ENCODE peak calls at places on chromosomes 13 and 19, in five cellular contexts. S is CD8-positive, alpha-beta T cell; U is lower lobe of right lung; O is aorta; Y is brain microvascular endothelial cell. M is an unnamed sample. For H3K27me3 and H3K36me3, the result is how much of the 10 kb centered on the place peaks cover.

GRCh38 chr19:45973564-45974338 is at the start of gene NOVA2:
- DNase-seq in S (peak), U (peak), O (peak), Y (peak), M (peak)

GRCh38 chr19:38033658-38034150 is 126.7 kb downstream of the SIPA1L3 start:
- DNase-seq in S (no peak), U (no peak), O (no peak), Y (no peak), M (no peak)

GRCh38 chr13:21980049-21980448 is 309.2 kb downstream of the FGF9 start:
- DNase-seq in S (no peak), U (no peak), O (no peak), Y (no peak), M (no peak)

GRCh38 chr19:1133471-1133929 is 29.7 kb downstream of the GPX4 start:
- DNase-seq in S (peak), U (peak), O (no peak), Y (no peak), M (peak)

GRCh38 chr13:19864018-19864338 is 529 bp upstream of the ZMYM5 start:
- DNase-seq in S (peak), U (peak), O (peak), Y (peak), M (peak)

GRCh38 chr13:30113531-30113930 is 193.8 kb downstream of the KATNAL1 start:
- DNase-seq in S (no peak), U (no peak), O (no peak), Y (no peak), M (no peak)

GRCh38 chr13:36395280-36395679 is 37.0 kb upstream of the CCNA1 start:
- DNase-seq in S (no peak), U (no peak), O (no peak), Y (no peak), M (no peak)

GRCh38 chr13:100394005-100394695 is 194.4 kb downstream of the GGACT start:
- DNase-seq in S (no peak), U (no peak), O (no peak), Y (peak), M (peak)

GRCh38 chr19:54299126-54299498 is 13.9 kb downstream of the LILRA5 start:
- DNase-seq in S (no peak), U (no peak), O (no peak), Y (no peak), M (no peak)

GRCh38 chr19:37172368-37173366 is at the start of gene ZNF585A:
- DNase-seq in S (peak), U (peak), O (peak), Y (peak), M (peak)

GRCh38 chr19:36771275-36772231 is 1.1 kb downstream of the ZNF850 start:
- DNase-seq in S (no peak), U (peak), O (peak), Y (peak), M (peak)

GRCh38 chr19:53868091-53868891 is 608 bp downstream of the MYADM start:
- DNase-seq in S (peak), U (peak), O (peak), Y (peak), M (peak)

GRCh38 chr13:85666356-85666755 is 132.9 kb downstream of the SLITRK6 start:
- DNase-seq in S (no peak), U (no peak), O (no peak), Y (no peak), M (no peak)

GRCh38 chr19:308471-309205 is 17.4 kb upstream of the PLPP2 start:
- DNase-seq in S (no peak), U (no peak), O (peak), Y (no peak), M (no peak)

GRCh38 chr19:54190942-54191670 is at the start of gene TSEN34:
- DNase-seq in S (peak), U (peak), O (peak), Y (peak), M (peak)

GRCh38 chr19:46618670-46619231 is 6.1 kb downstream of the PTGIR start:
- DNase-seq in S (no peak), U (no peak), O (no peak), Y (no peak), M (no peak)

DNA sequence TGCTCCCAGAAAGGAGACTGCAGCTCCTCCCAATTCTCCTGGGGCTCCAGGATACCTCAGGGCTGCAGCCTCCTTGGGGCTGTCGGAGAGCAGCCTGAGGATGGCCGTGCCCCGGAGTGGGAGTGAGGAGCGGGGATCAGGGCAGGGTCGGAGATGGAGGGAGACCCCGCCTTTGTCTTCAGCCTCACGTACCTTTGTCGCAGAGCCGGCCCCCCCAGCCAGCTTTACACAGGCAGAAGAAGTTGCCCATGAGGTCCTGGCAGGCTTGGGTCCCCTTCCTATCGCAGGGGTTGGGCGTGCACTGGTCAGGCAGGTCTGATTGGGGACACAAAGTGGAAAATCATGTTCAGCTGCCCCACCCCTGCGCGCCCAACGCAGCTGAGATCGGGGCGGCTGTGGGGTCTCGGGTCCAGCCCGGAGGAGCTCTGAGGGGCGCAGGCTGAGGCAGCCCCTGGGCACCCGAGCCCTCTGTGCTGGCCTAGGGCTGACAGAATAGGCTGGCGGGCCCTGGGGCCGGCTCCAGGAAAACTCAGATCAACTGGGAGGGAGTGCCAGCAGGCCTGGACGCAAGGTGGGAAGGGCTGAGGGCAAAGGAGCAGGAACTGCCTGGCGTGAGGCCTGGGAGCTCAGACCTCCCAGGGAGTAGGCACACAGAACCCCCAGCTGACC is 24.2 kb downstream of the GAS6 start:
- DNase-seq in S (no peak), U (peak), O (no peak), Y (no peak), M (peak)
- H3K4me3 ChIP-seq in S (no peak), U (no peak), O (no peak), Y (no peak), M (no peak)

DNA sequence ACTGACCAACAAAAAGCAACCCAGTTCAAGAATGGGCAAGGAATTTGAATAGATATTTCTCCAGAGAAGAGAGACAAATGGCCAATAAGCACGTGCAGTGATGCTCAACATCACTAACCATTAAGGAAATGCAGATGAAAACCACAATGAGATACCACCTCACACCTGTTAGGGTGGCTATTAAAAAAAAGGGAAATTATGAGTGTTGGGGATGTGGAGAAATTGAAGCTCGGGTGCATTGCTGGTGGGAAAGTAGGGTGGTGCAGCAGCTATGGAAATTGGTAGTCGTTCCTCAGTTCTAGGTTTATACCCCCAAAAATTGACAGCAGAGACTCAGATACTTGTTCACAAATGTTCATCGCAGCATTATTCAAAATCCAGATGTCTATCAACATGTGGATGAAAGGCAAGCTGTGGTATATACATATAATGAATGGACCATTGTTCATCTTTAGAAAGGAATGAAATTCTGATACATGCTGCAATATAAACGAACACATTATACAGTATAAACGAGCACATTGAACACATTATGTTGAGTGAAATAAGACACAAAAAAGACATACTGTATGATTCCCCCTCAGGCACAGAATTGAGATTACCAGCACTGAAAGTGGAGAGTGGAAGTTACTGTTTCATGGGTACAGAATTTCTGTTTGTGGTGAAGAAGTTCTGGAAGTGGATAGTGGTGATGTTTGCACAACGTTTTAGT is 927 bp downstream of the CHAMP1 start:
- DNase-seq in S (no peak), U (no peak), O (no peak), Y (no peak), M (no peak)
- H3K27me3 ChIP-seq in S (under half), U (under half), O (under half), Y (under half), M (under half)

GRCh38 chr19:52214241-52214640 is 24.4 kb downstream of the PPP2R1A start:
- DNase-seq in S (no peak), U (no peak), O (peak), Y (no peak), M (no peak)
- H3K36me3 ChIP-seq in S (half or more), U (half or more), O (under half), Y (half or more), M (half or more)

DNA sequence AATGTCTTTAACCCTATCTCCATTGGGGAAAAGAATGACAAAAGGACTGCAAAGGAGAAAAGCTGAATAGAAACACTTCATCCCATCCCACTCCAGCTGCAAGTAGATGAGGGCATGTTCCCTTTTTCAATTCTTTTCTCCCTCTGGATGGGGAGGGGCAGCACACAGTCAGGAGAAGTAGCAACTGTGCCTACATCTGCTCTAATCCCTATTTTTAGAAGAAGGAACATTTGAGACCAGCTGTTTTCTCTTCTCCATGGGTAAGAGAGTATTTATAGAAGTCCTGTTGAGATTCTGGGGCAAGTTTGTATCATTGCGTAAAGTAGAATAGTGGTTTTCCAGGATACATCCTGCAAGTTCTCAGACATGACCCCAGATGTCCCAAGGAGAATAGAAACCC is 9.3 kb upstream of the GTF3A start:
- DNase-seq in S (no peak), U (no peak), O (no peak), Y (no peak), M (no peak)
- H3K4me3 ChIP-seq in S (no peak), U (no peak), O (no peak), Y (no peak), M (no peak)

GRCh38 chr19:18608102-18608804 is 1.7 kb upstream of the CRLF1 start:
- DNase-seq in S (no peak), U (no peak), O (no peak), Y (no peak), M (no peak)
- H3K27me3 ChIP-seq in S (half or more), U (half or more), O (under half), Y (half or more), M (half or more)

DNA sequence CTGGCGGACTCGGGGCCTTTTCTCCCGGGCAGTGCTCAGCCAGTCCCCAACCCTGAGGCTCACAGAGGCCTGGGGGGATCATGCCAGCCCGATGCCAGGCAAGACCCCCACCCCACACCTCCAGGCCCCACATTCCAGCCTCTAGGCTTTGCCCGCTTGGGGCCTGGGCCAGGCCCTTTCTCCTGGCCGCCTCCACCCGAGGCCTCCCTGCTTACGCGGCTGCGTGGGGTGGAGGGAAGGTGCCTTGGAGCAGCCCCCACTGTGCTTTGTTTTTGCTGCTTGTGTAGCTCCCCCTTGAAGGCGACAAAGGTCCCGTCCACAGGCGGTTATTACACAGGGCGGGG is 38.4 kb downstream of the SMIM24 start:
- DNase-seq in S (no peak), U (no peak), O (no peak), Y (no peak), M (no peak)
- H3K36me3 ChIP-seq in S (under half), U (half or more), O (under half), Y (under half), M (under half)

GRCh38 chr19:44677019-44677809 is 5.9 kb downstream of the CEACAM19 start:
- DNase-seq in S (no peak), U (no peak), O (no peak), Y (peak), M (peak)
- H3K4me3 ChIP-seq in S (no peak), U (no peak), O (no peak), Y (no peak), M (no peak)

DNA sequence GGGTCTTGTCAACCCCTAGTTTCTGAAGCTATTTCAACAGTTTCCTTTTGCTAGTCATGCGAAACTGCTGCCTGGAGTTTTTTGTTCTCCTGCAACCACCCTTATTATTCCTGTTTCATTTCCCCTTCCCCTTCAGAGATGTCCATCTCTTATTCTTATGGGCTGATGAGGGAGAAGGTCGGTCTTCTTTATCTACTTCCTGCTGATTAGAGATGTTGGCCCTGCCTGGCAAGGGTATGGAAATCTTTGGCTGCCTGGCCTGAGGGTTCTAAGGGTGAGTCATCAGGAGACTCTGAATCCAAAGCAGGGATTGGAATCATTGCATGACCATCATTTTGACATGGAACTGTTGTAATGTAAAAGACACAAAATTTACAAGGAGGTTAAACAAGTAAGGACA is 202.4 kb downstream of the NBEA start:
- DNase-seq in S (no peak), U (no peak), O (no peak), Y (peak), M (peak)
- H3K27me3 ChIP-seq in S (under half), U (under half), O (under half), Y (under half), M (under half)

GRCh38 chr13:110445722-110446569 is 115.6 kb downstream of the RAB20 start:
- DNase-seq in S (no peak), U (no peak), O (no peak), Y (no peak), M (no peak)
- H3K36me3 ChIP-seq in S (under half), U (half or more), O (under half), Y (half or more), M (under half)